ENCODE peak calls at places on chromosomes 16 and 17, in five cellular contexts. W, E, I, C and S are unnamed samples.

GRCh38 chr16:27748868-27749546 is 199.1 kb downstream of the KATNIP start:
- DNase-seq in W (peak), E (peak), I (no peak), C (no peak), S (peak)

GRCh38 chr16:26905336-26905735 is 161.4 kb upstream of the C16orf82 start:
- DNase-seq in W (no peak), E (no peak), I (no peak), C (no peak), S (peak)

GRCh38 chr17:76726766-76727718 is at the start of gene METTL23:
- DNase-seq in W (peak), E (no peak), I (peak), C (peak), S (peak)

GRCh38 chr17:78563189-78564145 is 13.7 kb downstream of the DNAH17 start:
- DNase-seq in W (no peak), E (no peak), I (no peak), C (no peak), S (no peak)

GRCh38 chr16:28532940-28533647 is 5.7 kb downstream of the NUPR1 start:
- DNase-seq in W (no peak), E (no peak), I (no peak), C (no peak), S (no peak)

GRCh38 chr17:44979426-44980273 is 11.5 kb upstream of the C1QL1 start:
- DNase-seq in W (no peak), E (no peak), I (no peak), C (no peak), S (peak)

GRCh38 chr17:41511716-41512115 is 6.3 kb upstream of the KRT13 start:
- DNase-seq in W (no peak), E (no peak), I (no peak), C (no peak), S (no peak)

GRCh38 chr17:8041249-8041928 is 2.5 kb downstream of the ALOX15B start:
- DNase-seq in W (peak), E (no peak), I (no peak), C (no peak), S (peak)

GRCh38 chr17:67107811-67108210 is 63.5 kb downstream of the CACNG1 start:
- DNase-seq in W (no peak), E (no peak), I (no peak), C (no peak), S (no peak)

GRCh38 chr16:47359478-47359877 is 101.4 kb downstream of the ITFG1 start:
- DNase-seq in W (no peak), E (no peak), I (no peak), C (no peak), S (no peak)

GRCh38 chr17:72053069-72053846 is 67.6 kb upstream of the SOX9 start:
- DNase-seq in W (peak), E (no peak), I (no peak), C (no peak), S (no peak)

GRCh38 chr16:48498761-48499600 is 111.0 kb downstream of the N4BP1 start:
- DNase-seq in W (no peak), E (no peak), I (no peak), C (no peak), S (peak)

GRCh38 chr17:19397556-19398041 is 10.6 kb upstream of the MFAP4 start:
- DNase-seq in W (no peak), E (no peak), I (no peak), C (no peak), S (no peak)

GRCh38 chr16:2775765-2776499 is 1.1 kb downstream of the ELOB start:
- DNase-seq in W (no peak), E (no peak), I (no peak), C (no peak), S (no peak)

GRCh38 chr17:33202011-33202410 is 91.1 kb downstream of the ASIC2 start:
- DNase-seq in W (no peak), E (no peak), I (no peak), C (no peak), S (no peak)